ENCODE peak calls at places on chromosomes 11 and 22, in nine cellular contexts. U, D, K, I, N, G, F, P and C are unnamed samples.

GRCh38 chr11:94968334-94968958 is 4.9 kb downstream of the CWC15 start:
- DNase-seq in U (no peak), D (no peak), K (no peak), I (no peak), N (peak; percentile 18), G (no peak), F (no peak), P (no peak), C (no peak)

GRCh38 chr11:100562102-100562501 is 125.0 kb upstream of the ARHGAP42 start:
- DNase-seq in U (no peak), D (no peak), K (no peak), I (no peak), N (no peak), G (no peak), F (no peak), P (no peak), C (no peak)

GRCh38 chr11:35235944-35236666 is 97.1 kb downstream of the CD44 start:
- DNase-seq in U (no peak), D (no peak), K (no peak), I (no peak), N (no peak), G (no peak), F (peak; percentile 72), P (no peak), C (no peak)

GRCh38 chr22:49188091-49188490 is 639.6 kb downstream of the BRD1 start:
- DNase-seq in U (no peak), D (no peak), K (no peak), I (no peak), N (no peak), G (no peak), F (no peak), P (no peak), C (no peak)

GRCh38 chr11:76794371-76795284 is 11.5 kb downstream of the TSKU start:
- DNase-seq in U (no peak), D (no peak), K (no peak), I (no peak), N (no peak), G (no peak), F (no peak), P (peak; percentile 55), C (no peak)

GRCh38 chr11:60974726-60975125 is 3.2 kb downstream of the CD6 start:
- DNase-seq in U (no peak), D (no peak), K (no peak), I (no peak), N (no peak), G (no peak), F (no peak), P (no peak), C (no peak)

GRCh38 chr22:45999379-45999971 is 22.5 kb upstream of the WNT7B start:
- DNase-seq in U (no peak), D (no peak), K (no peak), I (no peak), N (no peak), G (no peak), F (no peak), P (peak; percentile 57), C (no peak)

GRCh38 chr11:20388096-20389055 is 860 bp downstream of the PRMT3 start:
- DNase-seq in U (no peak), D (no peak), K (peak; percentile 12), I (no peak), N (no peak), G (no peak), F (no peak), P (no peak), C (no peak)

GRCh38 chr22:35435201-35435712 is 35.3 kb downstream of the MCM5 start:
- DNase-seq in U (no peak), D (no peak), K (no peak), I (no peak), N (no peak), G (no peak), F (no peak), P (no peak), C (no peak)

DNA sequence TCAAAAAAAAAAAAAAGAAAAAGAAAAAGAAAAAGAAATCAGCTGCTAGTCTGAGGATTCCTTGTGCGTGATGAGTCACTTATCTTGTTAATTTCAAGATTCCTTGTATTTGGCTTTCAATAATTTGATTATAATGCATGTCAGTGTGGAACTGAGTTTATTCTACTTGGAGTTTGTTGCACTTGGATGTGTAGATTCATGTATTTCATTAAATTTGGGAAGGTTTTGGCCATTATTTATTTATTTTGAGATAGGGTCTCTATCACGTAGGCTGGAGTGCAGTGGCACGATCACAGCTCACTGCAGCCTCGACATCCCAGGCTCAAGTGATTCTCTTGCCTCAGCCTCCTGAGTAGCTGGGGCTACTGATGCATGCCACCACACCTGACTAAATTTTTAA is 14.8 kb downstream of the WBP2NL start:
- DNase-seq in U (no peak), D (no peak), K (no peak), I (no peak), N (no peak), G (no peak), F (no peak), P (no peak), C (no peak)
- TF ChIP-seq POLR2AphosphoS5 in U (no peak), D (no peak), K (no peak), I (no peak), N (no peak), G (no peak), F (no peak), P (no peak), C (no peak)

DNA sequence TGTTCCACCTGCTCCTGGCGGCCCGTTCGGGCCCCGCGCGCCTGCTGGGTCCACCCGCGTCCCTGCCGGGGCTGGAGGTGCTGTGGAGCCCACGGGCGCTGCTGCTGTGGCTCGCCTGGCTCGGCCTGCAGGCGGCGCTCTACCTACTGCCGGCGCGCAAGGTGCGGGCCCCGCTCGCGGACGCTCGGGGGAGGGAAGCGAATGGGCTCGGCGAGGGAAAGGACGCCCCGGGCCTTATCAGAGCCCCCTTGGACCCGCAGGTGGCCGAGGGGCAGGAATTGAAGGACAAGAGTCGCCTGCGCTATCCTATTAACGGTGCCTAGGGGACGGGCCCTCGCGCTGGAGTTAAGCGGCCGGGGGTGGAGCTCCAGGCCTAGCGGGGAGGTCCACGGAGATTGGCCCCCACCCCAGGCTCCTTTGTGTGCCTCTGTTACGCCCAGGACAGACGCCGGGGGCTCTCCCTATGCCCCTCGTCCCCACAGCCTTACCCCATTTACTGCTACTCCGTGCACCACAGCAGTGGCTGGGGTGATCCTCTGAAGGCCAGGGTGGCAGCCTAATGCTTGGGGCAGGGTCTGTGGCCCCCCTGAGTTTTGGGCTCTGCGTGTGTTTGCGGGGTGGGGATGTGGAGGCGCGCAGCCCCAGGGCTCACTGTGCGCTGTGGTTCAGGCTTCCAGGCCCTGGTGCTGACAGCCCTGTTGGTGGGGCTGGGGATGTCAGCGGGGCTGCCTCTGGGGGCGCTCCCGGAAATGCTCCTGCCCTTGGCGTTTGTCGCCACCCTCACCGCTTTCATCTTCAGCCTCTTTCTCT is 1.1 kb downstream of the TM7SF2 start:
- DNase-seq in U (no peak), D (no peak), K (peak; percentile 75), I (no peak), N (peak; percentile 78), G (peak; percentile 95), F (peak; percentile 75), P (peak; percentile 83), C (no peak)
- TF ChIP-seq POLR2AphosphoS5 in U (peak; percentile 24), D (no peak), K (peak; percentile 59), I (peak; percentile 38), N (peak; percentile 10), G (peak; percentile 18), F (peak; percentile 73), P (peak; percentile 55), C (no peak)

GRCh38 chr11:78630155-78630554 is 55.5 kb upstream of the NARS2 start:
- DNase-seq in U (no peak), D (no peak), K (no peak), I (no peak), N (no peak), G (no peak), F (no peak), P (no peak), C (no peak)
- TF ChIP-seq POLR2AphosphoS5 in U (no peak), D (no peak), K (no peak), I (no peak), N (no peak), G (no peak), F (no peak), P (no peak), C (no peak)

GRCh38 chr22:38255697-38256096 is 17.1 kb downstream of the TMEM184B start:
- DNase-seq in U (no peak), D (no peak), K (no peak), I (no peak), N (no peak), G (no peak), F (no peak), P (no peak), C (no peak)
- TF ChIP-seq POLR2AphosphoS5 in U (no peak), D (no peak), K (no peak), I (no peak), N (no peak), G (no peak), F (no peak), P (no peak), C (no peak)

DNA sequence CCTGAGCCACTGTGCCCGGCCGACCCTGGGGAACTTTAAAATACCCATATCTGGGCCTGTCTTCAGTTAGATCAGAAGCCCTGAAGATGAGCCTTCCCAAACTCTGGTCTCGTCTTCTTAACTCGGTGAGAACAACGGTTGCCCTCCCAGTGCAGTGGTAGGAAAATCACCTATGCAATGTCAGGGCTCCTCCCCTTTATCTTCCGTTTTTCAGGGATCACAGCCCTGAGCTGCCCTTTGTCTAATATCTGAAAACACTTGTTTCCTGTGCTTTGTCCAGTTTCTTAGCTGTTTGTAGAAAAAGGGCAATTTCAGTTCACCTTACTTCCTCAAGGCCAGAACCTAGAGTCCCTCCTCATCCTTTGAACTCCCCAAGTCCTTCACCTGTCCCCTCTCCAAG is 9.4 kb downstream of the DRAP1 start:
- DNase-seq in U (no peak), D (no peak), K (no peak), I (no peak), N (no peak), G (no peak), F (no peak), P (no peak), C (no peak)
- TF ChIP-seq POLR2AphosphoS5 in U (no peak), D (no peak), K (no peak), I (no peak), N (no peak), G (no peak), F (no peak), P (no peak), C (no peak)

GRCh38 chr11:96167233-96167632 is 175.8 kb downstream of the MAML2 start:
- DNase-seq in U (no peak), D (no peak), K (no peak), I (no peak), N (no peak), G (no peak), F (no peak), P (no peak), C (no peak)

GRCh38 chr11:96167787-96168186 is 175.2 kb downstream of the MAML2 start:
- DNase-seq in U (no peak), D (no peak), K (no peak), I (no peak), N (no peak), G (no peak), F (no peak), P (no peak), C (no peak)

GRCh38 chr11:96161271-96162089 is 181.5 kb downstream of the MAML2 start:
- DNase-seq in U (no peak), D (no peak), K (no peak), I (no peak), N (peak; percentile 37), G (no peak), F (no peak), P (no peak), C (no peak)

GRCh38 chr11:96159968-96160367 is 183.0 kb downstream of the MAML2 start:
- DNase-seq in U (no peak), D (no peak), K (no peak), I (no peak), N (no peak), G (no peak), F (no peak), P (no peak), C (no peak)

GRCh38 chr11:96162816-96163499 is 180.0 kb downstream of the MAML2 start:
- DNase-seq in U (no peak), D (no peak), K (no peak), I (no peak), N (no peak), G (no peak), F (no peak), P (peak; percentile 76), C (peak; percentile 87)
- TF ChIP-seq POLR2AphosphoS5 in U (no peak), D (peak; percentile 66), K (no peak), I (peak; percentile 36), N (no peak), G (peak; percentile 11), F (peak; percentile 58), P (peak; percentile 61), C (no peak)